ENCODE peak calls at places on chromosomes 2 and 18, in five cellular contexts. E is endodermal cell, O is adrenal gland, P is sigmoid colon, L is dorsolateral prefrontal cortex. T is an unnamed sample.

GRCh38 chr2:46350030-46350699 is 53.0 kb downstream of the EPAS1 start:
- DNase-seq in E (no peak), O (no peak), P (no peak), L (no peak), T (no peak)

GRCh38 chr2:37414470-37414949 is 70.1 kb downstream of the QPCT start:
- DNase-seq in E (no peak), O (no peak), P (peak), L (no peak), T (peak)

GRCh38 chr2:66691199-66691975 is 256.5 kb downstream of the MEIS1 start:
- DNase-seq in E (no peak), O (peak), P (no peak), L (no peak), T (no peak)

GRCh38 chr2:46574457-46575354 is 95.3 kb downstream of the TMEM247 start:
- DNase-seq in E (no peak), O (no peak), P (no peak), L (no peak), T (no peak)

GRCh38 chr2:238157506-238158017 is 1.2 kb upstream of the ERFE start:
- DNase-seq in E (no peak), O (no peak), P (no peak), L (no peak), T (no peak)

GRCh38 chr2:160252278-160252887 is 52.3 kb upstream of the ITGB6 start:
- DNase-seq in E (no peak), O (no peak), P (no peak), L (no peak), T (no peak)

GRCh38 chr2:79393806-79394484 is 118.9 kb upstream of the CTNNA2 start:
- DNase-seq in E (peak), O (peak), P (no peak), L (no peak), T (no peak)

GRCh38 chr2:62221141-62221540 is 25.2 kb downstream of the B3GNT2 start:
- DNase-seq in E (no peak), O (no peak), P (no peak), L (no peak), T (no peak)

GRCh38 chr2:170218456-170218855 is 40.5 kb downstream of the MYO3B start:
- DNase-seq in E (no peak), O (no peak), P (no peak), L (no peak), T (no peak)

GRCh38 chr2:170505631-170506270 is 209.4 kb upstream of the SP5 start:
- DNase-seq in E (peak), O (peak), P (peak), L (peak), T (no peak)

GRCh38 chr2:174442546-174443510 is 44.0 kb downstream of the GPR155 start:
- DNase-seq in E (peak), O (peak), P (no peak), L (no peak), T (no peak)

GRCh38 chr2:7154666-7155065 is 237.5 kb downstream of the RNF144A start:
- DNase-seq in E (no peak), O (no peak), P (no peak), L (no peak), T (no peak)

GRCh38 chr2:62811972-62812371 is 106.5 kb downstream of the EHBP1 start:
- DNase-seq in E (no peak), O (no peak), P (no peak), L (no peak), T (no peak)

GRCh38 chr2:215635788-215636139 is 199.9 kb upstream of the FN1 start:
- DNase-seq in E (no peak), O (no peak), P (no peak), L (no peak), T (no peak)
- TF ChIP-seq CTCF in E (peak), O (peak), P (no peak), L (no peak), T (no peak)

GRCh38 chr2:177489719-177490301 is 97.2 kb downstream of the AGPS start:
- DNase-seq in E (no peak), O (no peak), P (no peak), L (no peak), T (no peak)
- TF ChIP-seq CTCF in E (peak), O (peak), P (peak), L (peak), T (peak)

GRCh38 chr2:146412625-146413024 is 1432.2 kb upstream of the ACVR2A start:
- DNase-seq in E (peak), O (no peak), P (no peak), L (no peak), T (no peak)
- TF ChIP-seq CTCF in E (peak), O (no peak), P (no peak), L (no peak), T (no peak)

DNA sequence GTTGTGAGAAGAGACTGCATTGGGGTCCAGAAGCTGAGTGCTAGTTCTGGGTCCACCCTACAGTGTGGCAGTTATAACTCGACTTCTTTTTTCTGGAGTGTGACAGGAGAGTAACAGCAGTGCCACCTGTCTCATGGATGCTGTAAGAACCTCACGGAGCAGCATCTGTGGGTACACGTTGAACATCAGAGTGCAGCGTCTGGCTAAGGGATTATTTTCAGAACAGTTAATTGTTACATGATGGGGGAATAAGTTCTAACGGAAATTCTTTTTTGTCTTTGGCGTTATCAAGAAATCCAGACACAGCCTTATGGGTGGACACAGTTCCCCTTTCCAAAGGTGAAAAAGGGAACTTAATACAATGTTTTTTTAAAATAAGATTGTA is 28.3 kb upstream of the TOGARAM2 start:
- DNase-seq in E (no peak), O (no peak), P (no peak), L (no peak), T (peak)
- TF ChIP-seq CTCF in E (peak), O (no peak), P (no peak), L (no peak), T (no peak)

GRCh38 chr2:182867411-182868048 is 1.1 kb upstream of the FRZB start:
- DNase-seq in E (peak), O (no peak), P (no peak), L (no peak), T (no peak)

GRCh38 chr2:182868049-182868422 is 1.6 kb upstream of the FRZB start:
- DNase-seq in E (peak), O (no peak), P (no peak), L (no peak), T (no peak)

GRCh38 chr2:182868423-182868822 is 2.0 kb upstream of the FRZB start:
- DNase-seq in E (no peak), O (no peak), P (no peak), L (no peak), T (no peak)

GRCh38 chr2:182866461-182867369 is at the start of gene FRZB:
- DNase-seq in E (peak), O (peak), P (peak), L (peak), T (no peak)

GRCh38 chr2:182870227-182870626 is 3.8 kb upstream of the FRZB start:
- DNase-seq in E (peak), O (no peak), P (no peak), L (no peak), T (no peak)
- TF ChIP-seq CTCF in E (peak), O (no peak), P (no peak), L (no peak), T (peak)

DNA sequence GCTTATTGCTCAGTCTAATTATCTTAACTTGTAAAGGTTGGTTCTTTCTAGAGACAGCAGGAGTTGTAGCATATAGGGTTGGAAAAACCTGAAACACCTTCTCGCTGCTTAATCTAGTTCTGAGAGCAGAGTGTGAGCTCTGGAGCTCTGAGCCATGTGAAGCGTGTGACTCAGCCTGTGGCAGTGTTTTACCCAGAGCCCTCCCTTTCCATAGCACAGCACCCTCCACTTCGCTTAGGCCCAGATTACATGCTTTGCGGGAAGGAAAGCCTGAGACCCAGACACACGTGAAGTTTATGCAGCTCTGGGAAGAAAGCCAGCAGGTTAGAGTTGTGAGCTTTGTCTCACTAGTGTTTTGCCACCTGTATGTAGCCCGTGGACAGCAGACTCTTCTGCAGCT is 74.5 kb downstream of the INPP4A start:
- DNase-seq in E (no peak), O (peak), P (peak), L (no peak), T (no peak)
- TF ChIP-seq CTCF in E (no peak), O (no peak), P (no peak), L (no peak), T (no peak)

GRCh38 chr2:218980800-218981389 is 4.1 kb downstream of the FEV start:
- DNase-seq in E (peak), O (no peak), P (peak), L (no peak), T (peak)

GRCh38 chr2:218982312-218983262 is 2.4 kb downstream of the FEV start:
- DNase-seq in E (peak), O (no peak), P (peak), L (no peak), T (peak)

GRCh38 chr2:218979846-218980738 is 4.9 kb downstream of the FEV start:
- DNase-seq in E (peak), O (peak), P (peak), L (peak), T (peak)

GRCh38 chr2:218983263-218983970 is 1.6 kb downstream of the FEV start:
- DNase-seq in E (peak), O (no peak), P (peak), L (no peak), T (peak)

DNA sequence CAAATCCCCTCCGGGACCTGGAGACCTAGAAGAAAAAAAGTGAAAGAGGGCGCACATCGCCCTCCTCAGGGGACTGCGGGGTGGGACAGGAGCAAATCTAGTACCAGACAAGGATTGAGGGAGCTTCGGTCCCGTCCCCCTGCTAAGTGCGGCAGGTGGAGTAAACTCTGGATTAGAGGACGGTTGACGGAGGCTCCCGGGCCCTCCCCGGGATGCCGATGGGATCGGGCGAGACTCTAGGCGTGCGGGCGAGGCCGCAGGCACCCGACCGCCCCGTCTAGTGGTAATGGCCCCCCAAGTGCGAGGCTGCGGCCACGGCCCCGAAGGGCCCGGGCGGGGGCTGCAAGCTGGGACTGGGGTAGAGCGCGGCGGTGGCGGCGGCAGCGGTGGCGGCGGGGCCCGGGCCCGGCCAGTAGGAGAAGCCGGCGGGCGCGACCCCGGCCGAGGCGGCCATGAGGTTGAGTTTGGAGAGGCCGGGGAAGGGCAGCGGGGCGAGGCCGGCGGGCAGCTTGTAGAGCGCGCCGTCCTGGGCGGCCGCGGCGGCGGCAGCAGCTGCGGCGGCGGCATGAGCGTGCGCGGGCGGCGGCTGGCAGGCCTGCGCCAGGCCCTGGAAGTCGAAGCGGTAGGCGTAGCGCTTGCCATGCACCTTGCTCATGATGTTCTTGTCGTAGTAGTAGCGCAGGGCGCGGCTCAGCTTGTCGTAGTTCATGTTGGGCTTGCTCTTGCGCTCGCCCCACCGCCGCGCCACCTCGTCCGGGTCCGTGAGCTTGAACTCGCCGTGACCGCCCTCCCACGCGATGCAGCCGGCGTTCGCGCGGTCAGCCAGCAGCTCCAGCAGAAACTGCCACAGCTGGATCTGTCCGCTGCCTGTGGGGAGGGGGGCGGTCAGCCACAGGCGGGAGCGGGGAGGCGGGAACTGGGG is 3.3 kb downstream of the FEV start:
- DNase-seq in E (peak), O (no peak), P (peak), L (no peak), T (peak)
- TF ChIP-seq CTCF in E (peak), O (no peak), P (no peak), L (no peak), T (peak)

DNA sequence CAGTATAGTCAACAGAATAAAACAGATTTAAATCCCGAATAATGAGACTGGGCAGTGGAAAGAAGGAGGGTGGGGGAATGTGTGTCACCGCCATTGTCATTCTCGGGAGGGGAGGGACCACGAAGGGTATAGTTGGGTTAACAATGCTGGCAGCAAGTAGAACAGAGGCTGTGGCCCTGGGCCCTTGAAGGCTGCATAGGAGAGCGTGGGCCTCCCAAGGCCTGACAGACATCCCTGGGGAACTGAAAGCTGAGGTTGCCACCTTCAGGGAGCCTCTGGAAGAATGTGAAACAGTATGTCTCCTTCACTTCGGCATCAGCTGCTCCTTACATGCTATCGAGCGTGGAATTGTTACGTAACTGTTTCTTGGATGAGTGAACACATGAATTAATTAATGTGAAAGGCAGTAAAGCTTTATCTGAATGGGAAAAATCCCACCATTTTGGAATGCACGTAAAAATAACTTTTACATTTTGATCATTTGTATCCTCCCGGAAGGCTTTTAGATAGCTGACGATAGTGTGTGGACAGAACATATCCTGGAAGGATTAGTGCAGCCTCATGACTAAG is 92.8 kb upstream of the TTC39C start:
- DNase-seq in E (peak), O (no peak), P (no peak), L (no peak), T (no peak)
- TF ChIP-seq CTCF in E (peak), O (no peak), P (no peak), L (no peak), T (no peak)

GRCh38 chr2:127022817-127023216 is 84.1 kb downstream of the BIN1 start:
- DNase-seq in E (no peak), O (no peak), P (no peak), L (no peak), T (no peak)

GRCh38 chr2:127024769-127025356 is 82.1 kb downstream of the BIN1 start:
- DNase-seq in E (peak), O (peak), P (peak), L (peak), T (no peak)

GRCh38 chr2:127027715-127028114 is 79.2 kb downstream of the BIN1 start:
- DNase-seq in E (no peak), O (no peak), P (no peak), L (no peak), T (no peak)

GRCh38 chr2:127023504-127023903 is 83.5 kb downstream of the BIN1 start:
- DNase-seq in E (no peak), O (no peak), P (no peak), L (no peak), T (no peak)

GRCh38 chr2:127025357-127026062 is 81.4 kb downstream of the BIN1 start:
- DNase-seq in E (peak), O (peak), P (peak), L (peak), T (peak)
- TF ChIP-seq CTCF in E (peak), O (no peak), P (no peak), L (peak), T (peak)

GRCh38 chr2:3285901-3286645 is 91.5 kb downstream of the EIPR1 start:
- DNase-seq in E (no peak), O (no peak), P (no peak), L (no peak), T (no peak)
- TF ChIP-seq CTCF in E (no peak), O (no peak), P (no peak), L (no peak), T (no peak)